ENCODE peak calls at places on chromosomes 12 and 14, in nine cellular contexts. B is CD8-positive, alpha-beta memory T cell; E is HEK293T; V is NCI-H2029; R is GM04504; U is mucosa of gallbladder; Z is H9; Y is ACHN; W is activated naive CD4-positive, alpha-beta T cell treated with anti-CD3 and anti-CD28 coated beads for 36 hours. G is an unnamed sample.

GRCh38 chr12:123937707-123938600 is 34.7 kb downstream of the CCDC92 start:
- DNase-seq in V (no peak), B (peak; percentile 37), E (no peak), R (no peak), W (peak; percentile 73), U (no peak), Z (no peak), Y (no peak), G (peak; percentile 33)

GRCh38 chr14:36474593-36474992 is 45.4 kb downstream of the NKX2-1 start:
- DNase-seq in U (no peak), V (no peak), Y (no peak), B (no peak), W (no peak), Z (no peak), R (no peak), E (no peak), G (no peak)

GRCh38 chr14:95759952-95760351 is 46.0 kb upstream of the TCL1A start:
- DNase-seq in E (no peak), B (no peak), U (no peak), Z (no peak), W (no peak), R (no peak), Y (no peak), V (no peak), G (no peak)

GRCh38 chr12:48447755-48448154 is 24.6 kb upstream of the ANP32D start:
- DNase-seq in B (no peak), Z (no peak), U (no peak), W (no peak), Y (no peak), R (no peak), V (no peak), E (no peak), G (no peak)

GRCh38 chr14:69288001-69288771 is 28.2 kb downstream of the GALNT16 start:
- DNase-seq in Z (no peak), V (no peak), U (peak; percentile 32), Y (no peak), E (no peak), W (no peak), R (peak; percentile 53), B (no peak), G (no peak)

GRCh38 chr14:61511558-61511924 is 183.8 kb upstream of the HIF1A start:
- DNase-seq in B (no peak), W (peak; percentile 91), Y (no peak), V (no peak), U (peak; percentile 35), Z (no peak), E (no peak), R (no peak), G (no peak)

GRCh38 chr12:94046626-94047410 is 101.6 kb upstream of the PLXNC1 start:
- DNase-seq in Y (no peak), B (no peak), Z (no peak), R (no peak), V (no peak), E (no peak), W (peak; percentile 24), U (no peak), G (no peak)

GRCh38 chr14:87186745-87187144 is 806.2 kb downstream of the GALC start:
- DNase-seq in Z (peak; percentile 35), E (no peak), Y (no peak), B (no peak), V (no peak), U (no peak), W (no peak), R (no peak), G (no peak)

GRCh38 chr14:81710232-81710845 is 176.7 kb upstream of the SEL1L start:
- DNase-seq in Z (no peak), B (no peak), E (peak; percentile 21), R (no peak), W (peak; percentile 28), U (peak; percentile 14), Y (peak; percentile 42), V (no peak), G (no peak)